ENCODE peak calls at places on chromosomes 5 and 9, in four cellular contexts. A, U, F and E are unnamed samples.

GRCh38 chr9:18726546-18726945 is 252.6 kb downstream of the ADAMTSL1 start:
- DNase-seq in F (no peak), A (no peak), U (no peak), E (no peak)

GRCh38 chr9:129136446-129137049 is 25.3 kb downstream of the PTPA start:
- DNase-seq in F (no peak), U (no peak), A (no peak), E (no peak)

GRCh38 chr5:121189569-121190305 is 661.9 kb upstream of the FTMT start:
- DNase-seq in A (no peak), U (no peak), F (peak), E (no peak)

GRCh38 chr9:134029248-134030226 is 4.3 kb downstream of the BRD3OS start:
- DNase-seq in A (no peak), F (no peak), U (no peak), E (no peak)

GRCh38 chr9:124941689-124942561 is 1.0 kb upstream of the GOLGA1 start:
- DNase-seq in A (peak), F (peak), U (peak), E (peak)

GRCh38 chr5:151132959-151133358 is 24.6 kb downstream of the ANXA6 start:
- DNase-seq in A (no peak), F (no peak), U (no peak), E (no peak)

GRCh38 chr9:96483733-96484240 is 33.8 kb downstream of the HABP4 start:
- DNase-seq in F (no peak), U (no peak), A (no peak), E (no peak)

GRCh38 chr9:34328983-34329832 is at the start of the genes KIF24 and NUDT2:
- DNase-seq in A (peak), F (peak), U (peak), E (peak)

GRCh38 chr5:103894882-103895281 is 332.3 kb upstream of the NUDT12 start:
- DNase-seq in A (peak), F (peak), U (no peak), E (peak)

GRCh38 chr9:79686381-79687130 is 114.8 kb downstream of the TLE4 start:
- DNase-seq in U (no peak), A (peak), F (peak), E (no peak)

GRCh38 chr9:32454280-32454679 is 69.8 kb downstream of the ACO1 start:
- DNase-seq in U (no peak), F (no peak), A (no peak), E (no peak)

GRCh38 chr5:132816083-132816482 is 3.0 kb downstream of the SOWAHA start:
- DNase-seq in A (no peak), U (no peak), F (no peak), E (no peak)

GRCh38 chr9:130139251-130139650 is 33.0 kb upstream of the NCS1 start:
- DNase-seq in U (no peak), A (no peak), F (no peak), E (no peak)

GRCh38 chr9:130150779-130151381 is 21.3 kb upstream of the NCS1 start:
- DNase-seq in A (peak), F (peak), U (no peak), E (no peak)

GRCh38 chr5:80193421-80193820 is 62.4 kb downstream of the SERINC5 start:
- DNase-seq in A (no peak), F (no peak), U (no peak), E (no peak)

GRCh38 chr5:45507174-45507573 is 189.0 kb downstream of the HCN1 start:
- DNase-seq in A (peak), U (no peak), F (no peak), E (no peak)

DNA sequence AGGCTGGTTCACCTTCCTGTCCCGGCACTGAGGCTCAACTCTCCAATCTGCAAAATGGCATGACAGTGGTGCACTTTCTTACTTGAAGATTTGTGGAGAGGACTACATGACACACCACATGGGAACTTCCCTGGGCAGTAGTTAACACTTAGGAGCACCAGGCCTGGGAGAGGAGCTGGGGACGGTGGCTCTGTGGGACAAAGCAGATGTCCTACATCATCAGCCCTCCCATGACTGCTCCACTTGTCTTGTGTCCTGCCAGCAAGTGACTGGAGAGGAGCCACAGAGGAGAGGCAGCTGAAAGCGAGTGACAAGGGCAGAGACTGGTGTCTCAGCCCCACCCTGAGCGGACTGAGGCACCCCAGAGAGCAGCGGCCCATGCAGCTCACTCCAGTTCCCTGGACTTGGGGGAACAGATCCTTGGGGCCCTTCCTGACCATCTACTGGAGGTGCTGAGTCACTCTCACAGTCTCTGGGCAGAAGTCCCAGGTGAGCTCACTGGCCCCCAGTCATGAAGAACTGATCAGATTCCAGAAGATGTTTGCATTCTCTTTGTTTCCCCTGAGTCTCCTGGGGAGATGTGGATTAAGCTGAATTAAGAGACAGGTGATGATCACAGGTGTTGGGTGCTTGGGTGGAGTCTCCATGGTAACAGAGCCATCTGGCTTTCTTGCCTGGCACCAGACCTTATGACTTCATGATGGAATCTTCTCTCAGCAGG is 13.2 kb upstream of the SLC25A48 start:
- DNase-seq in F (no peak), A (peak), U (no peak), E (no peak)
- H3K27ac ChIP-seq in F (no peak), A (no peak), U (no peak), E (no peak)

GRCh38 chr9:101027733-101028345 is 688 bp upstream of the PLPPR1 start:
- DNase-seq in U (no peak), A (no peak), F (no peak), E (no peak)
- H3K27ac ChIP-seq in U (no peak), A (no peak), F (no peak), E (peak)

DNA sequence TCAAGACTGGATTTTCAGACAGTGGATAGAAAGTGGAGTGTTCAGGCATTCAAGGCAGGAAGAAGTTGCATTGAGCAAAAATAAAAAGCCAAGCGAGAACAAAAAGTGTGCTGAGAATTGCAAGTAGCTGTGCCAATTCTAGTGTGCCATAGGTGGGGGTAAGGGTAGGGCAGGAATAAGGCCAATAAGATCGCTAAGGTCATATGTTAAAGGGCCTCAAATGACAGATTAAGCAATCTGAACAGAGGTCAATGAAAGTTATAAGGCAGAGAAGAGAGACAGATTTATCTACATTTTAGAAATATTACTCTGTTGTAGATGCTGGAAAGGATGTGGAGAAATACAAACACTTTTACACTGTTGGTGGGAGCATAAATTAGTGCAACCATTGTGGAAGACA is 36.4 kb downstream of the NADK2 start:
- DNase-seq in U (no peak), F (no peak), A (no peak), E (no peak)
- H3K27ac ChIP-seq in U (no peak), F (no peak), A (no peak), E (no peak)

GRCh38 chr5:116864157-116864837 is 289.7 kb upstream of the SEMA6A start:
- DNase-seq in U (no peak), F (peak), A (peak), E (no peak)
- H3K27ac ChIP-seq in U (no peak), F (no peak), A (peak), E (no peak)

GRCh38 chr9:101333923-101334702 is 50.7 kb downstream of the BAAT start:
- DNase-seq in F (no peak), U (no peak), A (no peak), E (no peak)

GRCh38 chr9:101336091-101336490 is 48.7 kb downstream of the BAAT start:
- DNase-seq in F (no peak), A (no peak), U (no peak), E (no peak)

GRCh38 chr9:101337237-101337636 is 47.6 kb downstream of the BAAT start:
- DNase-seq in U (no peak), F (no peak), A (no peak), E (no peak)

GRCh38 chr9:101333490-101333889 is 51.3 kb downstream of the BAAT start:
- DNase-seq in F (no peak), U (no peak), A (no peak), E (no peak)

DNA sequence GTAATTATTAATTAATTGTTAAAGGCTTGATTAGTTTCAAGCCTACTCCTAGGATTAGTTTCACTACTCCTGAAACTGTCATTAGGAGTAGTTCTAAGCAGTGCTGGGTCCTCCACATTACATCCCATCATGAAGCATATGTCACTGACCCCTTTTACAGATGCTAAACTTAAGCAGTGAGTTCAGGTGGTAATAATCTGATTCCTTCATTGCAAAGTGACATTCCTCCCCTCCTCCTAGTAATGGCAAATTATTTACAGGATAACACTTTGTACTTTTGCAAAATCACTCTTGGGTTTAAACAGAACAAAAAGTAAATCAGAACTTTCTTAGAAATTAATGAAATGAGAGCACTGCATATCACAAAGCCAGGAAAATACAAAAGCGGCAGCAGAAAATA is 52.4 kb downstream of the BAAT start:
- DNase-seq in U (no peak), F (no peak), A (no peak), E (no peak)
- H3K27ac ChIP-seq in U (no peak), F (no peak), A (no peak), E (no peak)

DNA sequence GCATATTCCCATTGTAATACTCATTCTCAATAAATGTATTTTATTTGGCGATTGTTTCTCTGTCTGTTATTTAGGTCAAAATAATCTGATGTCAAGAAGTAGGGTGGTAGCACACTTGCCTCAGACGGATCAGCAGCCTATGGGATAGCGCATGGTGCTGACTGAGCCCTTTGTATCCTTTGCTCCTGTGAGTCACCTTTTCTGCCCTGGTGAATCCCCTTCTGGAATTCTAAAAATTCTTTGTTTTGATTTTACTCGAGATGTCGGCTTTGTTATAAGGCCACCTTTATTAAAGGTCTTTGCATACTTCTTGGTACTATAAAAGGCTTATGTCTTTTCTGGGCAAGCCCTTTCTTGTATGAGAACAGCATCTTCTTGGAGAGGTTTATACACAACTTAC is 1187.8 kb downstream of the CDH9 start:
- DNase-seq in A (peak), F (no peak), U (no peak), E (no peak)
- H3K27ac ChIP-seq in A (no peak), F (no peak), U (no peak), E (no peak)

GRCh38 chr5:173686950-173687349 is 70.5 kb upstream of the BOD1 start:
- DNase-seq in U (no peak), F (no peak), A (no peak), E (no peak)
- H3K27ac ChIP-seq in U (no peak), F (no peak), A (no peak), E (no peak)